ENCODE peak calls at places on chromosomes 1 and 21, in five cellular contexts. W is SK-N-MC, Z is spleen, V is suprapubic skin, H is stomach. O is an unnamed sample.

GRCh38 chr21:35943752-35944151 is 116.6 kb downstream of the SETD4 start:
- DNase-seq in Z (no peak), H (no peak), V (no peak), W (no peak), O (no peak)

GRCh38 chr1:163162281-163162937 is 40.3 kb downstream of the RGS5 start:
- DNase-seq in W (peak), Z (no peak), H (no peak), V (no peak), O (no peak)

GRCh38 chr1:71521655-71522264 is 440.9 kb upstream of the ZRANB2 start:
- DNase-seq in V (no peak), W (peak), H (peak), Z (no peak), O (no peak)

GRCh38 chr1:26733982-26734381 is 38.2 kb downstream of the ARID1A start:
- DNase-seq in H (no peak), W (no peak), V (no peak), Z (no peak), O (no peak)

GRCh38 chr1:15083578-15083977 is 70.0 kb upstream of the TMEM51 start:
- DNase-seq in Z (no peak), H (no peak), W (no peak), V (no peak), O (no peak)

GRCh38 chr1:32828341-32828740 is 10.9 kb downstream of the S100PBP start:
- DNase-seq in Z (no peak), W (no peak), V (no peak), H (no peak), O (no peak)

GRCh38 chr1:61654067-61654466 is 70.9 kb downstream of the TM2D1 start:
- DNase-seq in H (no peak), W (no peak), Z (no peak), V (no peak), O (no peak)

GRCh38 chr1:204493882-204494280 is 724 bp downstream of the PIK3C2B start:
- DNase-seq in W (no peak), Z (peak), H (peak), V (no peak), O (no peak)

GRCh38 chr1:22794691-22795090 is 84.1 kb downstream of the EPHB2 start:
- DNase-seq in Z (no peak), H (no peak), W (no peak), V (no peak), O (no peak)

GRCh38 chr1:240091614-240092300 is at the start of gene FMN2:
- DNase-seq in Z (no peak), V (no peak), W (no peak), H (no peak), O (no peak)

GRCh38 chr1:184838374-184838995 is 83.8 kb upstream of the EDEM3 start:
- DNase-seq in Z (no peak), H (peak), W (peak), V (peak), O (peak)

GRCh38 chr21:42061195-42061865 is 9.8 kb upstream of the UMODL1 start:
- DNase-seq in Z (peak), V (no peak), W (no peak), H (no peak), O (no peak)

GRCh38 chr1:228782662-228783414 is 47.6 kb downstream of the RHOU start:
- DNase-seq in H (peak), Z (no peak), W (no peak), V (no peak), O (no peak)

GRCh38 chr1:57162607-57163235 is 196.9 kb upstream of the C8B start:
- DNase-seq in Z (no peak), W (no peak), H (no peak), V (no peak), O (no peak)

GRCh38 chr1:58883037-58883887 is 99.4 kb upstream of the JUN start:
- DNase-seq in W (peak), V (peak), Z (peak), H (peak), O (peak)

GRCh38 chr1:221462345-221462744 is 279.5 kb downstream of the DUSP10 start:
- DNase-seq in V (no peak), W (no peak), Z (no peak), H (no peak), O (no peak)

GRCh38 chr1:21614419-21615115 is 54.6 kb downstream of the RAP1GAP start:
- DNase-seq in V (no peak), W (no peak), H (no peak), Z (no peak), O (no peak)

GRCh38 chr1:179929955-179930798 is 24.4 kb upstream of the CEP350 start:
- DNase-seq in W (no peak), Z (no peak), V (no peak), H (no peak), O (no peak)

GRCh38 chr1:219279017-219279770 is 105.5 kb downstream of the LYPLAL1 start:
- DNase-seq in W (no peak), Z (no peak), H (no peak), V (no peak), O (no peak)

GRCh38 chr1:160161965-160162705 is 10.7 kb downstream of the ATP1A4 start:
- DNase-seq in Z (no peak), W (no peak), H (no peak), V (no peak), O (no peak)

GRCh38 chr1:88890790-88891317 is 513 bp downstream of the GTF2B start:
- DNase-seq in H (peak), W (no peak), V (no peak), Z (no peak), O (no peak)

DNA sequence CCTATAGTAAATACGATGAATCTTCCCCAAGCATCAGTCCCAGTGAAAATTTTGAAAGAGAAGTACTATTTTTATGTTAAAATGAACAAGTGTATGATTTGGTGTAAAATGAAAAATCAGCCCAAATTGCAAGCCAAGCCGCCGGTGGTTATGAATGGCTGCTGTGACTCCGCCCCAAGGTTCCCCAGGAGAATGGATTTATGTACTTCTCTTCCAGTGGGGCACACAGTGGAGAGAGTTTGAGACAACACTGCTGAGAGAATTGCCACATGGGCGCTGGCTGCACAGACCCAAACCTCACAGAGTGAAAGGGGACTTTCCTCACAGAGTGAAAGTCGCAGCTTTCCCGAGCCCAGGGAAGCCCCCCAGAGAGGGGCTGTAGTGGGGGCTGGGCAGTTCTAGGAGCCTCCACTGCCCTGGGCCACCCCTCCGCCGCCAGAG is 24.0 kb downstream of the CDK18 start:
- DNase-seq in W (no peak), H (no peak), V (no peak), Z (no peak), O (no peak)
- TF ChIP-seq POLR2AphosphoS5 in W (no peak), H (no peak), V (no peak), Z (no peak), O (no peak)

DNA sequence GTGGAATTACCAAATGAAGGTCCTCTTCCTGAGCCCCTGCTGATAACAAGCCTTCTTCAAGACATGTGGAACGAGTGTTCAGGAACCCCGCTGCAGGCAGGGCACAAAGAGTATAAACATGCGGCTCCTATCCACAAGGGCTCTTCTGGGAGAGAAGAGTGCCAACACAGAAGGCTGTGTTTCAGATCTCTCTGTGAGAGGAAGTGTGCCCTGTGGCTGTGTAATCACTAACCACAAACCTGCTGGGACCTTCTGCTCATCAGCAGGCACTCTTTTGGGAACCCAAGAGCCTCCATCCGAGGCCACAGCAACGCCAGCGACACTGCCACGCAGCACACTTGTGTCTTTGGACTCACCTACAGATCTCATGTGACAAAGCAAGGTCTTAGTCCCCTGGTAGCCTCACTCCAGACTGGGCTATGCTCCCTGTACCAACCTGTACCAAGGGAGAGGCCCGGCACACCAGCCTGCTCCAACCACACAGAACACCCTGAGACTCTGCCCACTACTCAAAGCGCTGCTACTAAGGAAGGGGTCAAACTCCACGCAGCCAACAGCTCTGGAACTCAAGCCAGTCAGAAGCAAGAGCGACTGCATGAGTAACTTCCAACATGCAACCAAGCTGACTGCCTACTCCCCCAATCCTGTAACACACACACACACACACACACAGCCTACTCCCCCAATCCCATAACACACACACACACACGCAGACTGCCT is 7.8 kb downstream of the PTTG1IP start:
- DNase-seq in W (peak), V (no peak), Z (peak), H (peak), O (no peak)
- TF ChIP-seq POLR2AphosphoS5 in W (no peak), V (no peak), Z (no peak), H (peak), O (no peak)

GRCh38 chr1:9066945-9067807 is 2.3 kb downstream of the SLC2A5 start:
- DNase-seq in H (no peak), Z (peak), W (no peak), V (peak), O (no peak)
- TF ChIP-seq POLR2AphosphoS5 in H (no peak), Z (peak), W (no peak), V (no peak), O (no peak)

DNA sequence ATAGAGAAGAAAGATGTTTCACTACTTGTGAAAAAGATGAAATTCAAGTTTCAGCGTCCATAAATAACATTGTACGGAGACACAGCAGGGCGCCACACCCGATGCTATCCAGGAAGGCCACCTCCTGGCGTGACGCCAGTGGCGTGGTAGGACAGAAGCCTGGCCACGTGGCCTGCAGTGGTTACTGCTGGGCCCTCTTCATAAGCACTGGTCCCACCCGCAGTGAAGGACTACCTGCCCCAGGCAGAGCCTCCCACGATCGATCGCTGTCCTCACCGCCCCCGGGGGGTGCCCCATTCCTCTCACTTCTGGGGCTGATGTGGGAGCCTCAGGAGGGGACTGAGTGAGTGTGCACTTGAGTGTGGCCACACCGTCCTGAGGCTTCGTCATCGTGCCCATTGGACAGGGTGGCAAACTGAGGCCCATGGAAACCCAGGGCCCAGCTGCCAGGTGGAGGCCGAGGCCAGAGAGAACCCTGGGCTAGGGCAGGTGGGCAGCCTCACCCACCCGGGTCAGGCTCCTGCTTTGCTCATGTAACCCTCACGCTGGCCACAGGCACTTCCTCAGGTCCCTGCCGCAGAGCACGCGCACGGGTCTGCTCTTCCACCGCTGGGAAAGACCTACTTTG is 11.7 kb upstream of the HES5 start:
- DNase-seq in W (no peak), V (no peak), H (peak), Z (peak), O (peak)
- TF ChIP-seq POLR2AphosphoS5 in W (no peak), V (no peak), H (no peak), Z (peak), O (no peak)

DNA sequence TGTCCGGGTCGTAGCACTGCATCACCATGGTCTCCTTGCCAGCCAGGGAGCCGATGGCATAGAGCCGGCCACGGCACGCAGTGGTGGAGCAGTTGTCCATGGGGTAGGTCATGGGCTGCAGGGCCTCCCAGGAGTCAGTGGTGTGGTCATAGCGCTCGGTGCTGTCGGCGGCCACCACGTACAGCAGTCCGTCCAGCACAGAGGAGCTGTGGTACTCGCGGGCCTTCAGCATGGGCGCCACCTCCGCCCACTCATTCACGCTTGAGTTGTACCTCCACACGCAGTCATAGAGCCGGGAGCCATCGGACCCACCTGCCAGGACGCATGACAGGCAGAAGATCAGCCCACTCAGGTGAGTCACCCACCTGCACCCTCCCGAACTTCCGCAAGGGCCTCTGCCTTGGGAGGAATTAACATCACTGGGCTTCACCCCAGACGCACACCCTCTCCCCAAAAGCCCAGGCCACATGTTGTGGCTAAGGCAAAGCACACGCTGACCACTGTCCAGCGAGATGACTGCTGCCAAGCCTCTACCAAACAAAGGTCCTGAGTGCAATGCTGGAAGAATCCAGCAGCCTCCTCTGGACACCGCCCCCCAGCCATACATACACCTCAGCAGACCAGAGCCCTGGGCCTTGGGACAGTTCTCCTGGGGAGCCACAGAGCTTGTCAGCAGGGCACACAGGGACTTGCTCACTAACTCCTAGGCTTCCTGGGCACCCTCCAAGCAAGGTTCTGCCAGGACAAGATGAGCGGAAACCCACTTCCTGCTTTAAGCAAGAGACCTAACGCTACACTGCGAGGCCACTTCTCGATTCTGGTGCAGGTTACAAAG is 3.3 kb downstream of the KLHL21 start:
- DNase-seq in W (no peak), V (no peak), Z (peak), H (no peak), O (no peak)
- TF ChIP-seq POLR2AphosphoS5 in W (no peak), V (no peak), Z (no peak), H (no peak), O (no peak)

DNA sequence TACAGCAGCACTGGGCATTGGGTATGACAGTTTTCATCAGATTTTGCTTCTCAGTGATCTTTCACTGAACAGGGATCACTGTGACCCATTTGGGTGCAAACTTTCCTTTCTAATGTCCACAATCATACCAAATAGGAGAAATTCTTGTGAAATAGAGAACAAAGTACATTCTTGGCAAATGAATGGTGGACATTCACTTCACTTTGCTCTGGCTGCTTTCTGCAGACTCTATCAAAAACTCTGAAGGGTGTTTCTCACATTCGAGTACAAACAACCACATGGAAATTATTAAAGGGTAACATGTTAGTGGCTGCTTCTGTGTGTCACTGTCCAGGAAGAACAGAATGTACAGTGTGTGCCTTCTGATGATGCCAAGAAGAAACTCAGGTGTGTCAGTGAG is 61.9 kb upstream of the ADAM30 start:
- DNase-seq in H (no peak), Z (no peak), V (no peak), W (no peak), O (no peak)
- TF ChIP-seq POLR2AphosphoS5 in H (no peak), Z (no peak), V (no peak), W (no peak), O (no peak)

GRCh38 chr1:145872421-145872891 is 13.2 kb downstream of the ANKRD35 start:
- DNase-seq in V (peak), H (peak), Z (peak), W (no peak), O (peak)
- TF ChIP-seq POLR2AphosphoS5 in V (no peak), H (no peak), Z (peak), W (no peak), O (peak)

GRCh38 chr1:156083800-156084790 is 1.8 kb upstream of the MEX3A start:
- DNase-seq in H (no peak), Z (no peak), V (no peak), W (no peak), O (no peak)

GRCh38 chr1:156080598-156081173 is 1.6 kb downstream of the MEX3A start:
- DNase-seq in W (no peak), V (no peak), Z (no peak), H (no peak), O (no peak)

GRCh38 chr1:156079762-156080597 is 2.3 kb downstream of the MEX3A start:
- DNase-seq in Z (no peak), W (no peak), H (no peak), V (no peak), O (no peak)

GRCh38 chr1:156081174-156082110 is 823 bp downstream of the MEX3A start:
- DNase-seq in Z (no peak), W (no peak), V (no peak), H (no peak), O (no peak)

DNA sequence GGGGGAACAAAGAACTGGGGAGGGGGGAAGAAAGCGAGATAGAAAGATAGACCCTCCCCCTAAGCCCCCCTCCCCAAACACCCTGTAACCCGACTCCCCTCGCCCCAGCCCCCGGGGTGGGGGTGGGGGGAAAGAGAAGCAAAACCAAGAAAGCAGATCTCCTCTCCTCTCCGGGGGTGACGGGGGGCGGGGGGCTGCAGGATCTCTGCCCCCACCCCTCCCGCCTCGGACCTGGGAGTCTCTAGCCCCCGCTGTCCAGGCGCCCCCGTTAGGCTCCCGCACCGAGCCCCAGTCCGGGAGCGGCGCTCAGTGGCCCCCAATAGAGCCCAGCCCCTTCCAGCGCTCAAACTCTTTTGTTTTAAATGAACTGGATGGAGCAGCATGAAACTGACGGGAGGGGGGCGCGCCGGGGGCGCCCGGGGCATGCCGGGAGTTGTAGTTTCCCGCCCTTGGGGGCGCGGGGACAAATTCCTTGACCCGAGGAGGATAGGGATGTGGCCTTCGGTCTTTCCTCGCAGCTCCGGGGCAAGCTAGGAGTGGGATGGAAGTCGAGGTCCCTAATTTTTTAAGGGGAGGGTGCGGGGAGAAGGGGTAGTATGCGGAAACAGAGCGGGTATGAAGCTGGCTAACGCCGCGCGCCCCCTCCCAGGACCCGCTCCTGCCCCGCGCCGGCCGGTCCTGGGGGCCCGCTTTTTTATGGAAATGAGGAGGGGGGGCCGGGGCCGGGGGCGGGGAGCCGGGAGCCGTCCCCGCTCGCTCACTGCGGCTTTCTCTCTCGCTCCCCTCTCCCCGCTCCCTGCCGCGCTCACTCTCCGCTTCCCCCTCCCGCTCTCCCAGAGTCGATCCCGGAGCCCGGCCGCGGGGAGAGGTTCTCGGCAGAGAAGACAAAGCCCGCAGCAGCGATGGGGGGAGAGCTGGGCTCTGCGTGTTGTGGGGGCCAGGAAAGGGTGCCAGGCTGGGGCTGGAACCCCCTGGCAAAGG is at the start of gene MEX3A:
- DNase-seq in V (no peak), H (peak), W (no peak), Z (peak), O (peak)
- TF ChIP-seq POLR2AphosphoS5 in V (no peak), H (no peak), W (peak), Z (no peak), O (peak)